ENCODE peak calls at places on chromosome 11, in six cellular contexts. T, W, N, P, I and L are unnamed samples. For H3K9me3, the result is how much of the 10 kb centered on the place peaks cover.

GRCh38 chr11:8019671-8020597 is 32.8 kb downstream of the EIF3F start:
- DNase-seq in I (no peak), W (peak), P (no peak), T (no peak), N (peak), L (no peak)

GRCh38 chr11:8870461-8871282 is 40.3 kb upstream of the AKIP1 start:
- DNase-seq in W (peak), I (peak), P (peak), N (peak), T (peak), L (no peak)

GRCh38 chr11:119207300-119207570 is 1.1 kb downstream of the CBL start:
- DNase-seq in N (no peak), W (no peak), I (no peak), P (no peak), T (peak), L (no peak)

GRCh38 chr11:130738618-130739017 is 177.7 kb downstream of the SNX19 start:
- DNase-seq in W (no peak), P (no peak), T (no peak), N (peak), I (no peak), L (no peak)

GRCh38 chr11:102111011-102111786 is 952 bp downstream of the YAP1 start:
- DNase-seq in P (peak), I (no peak), W (peak), T (peak), N (peak), L (no peak)

GRCh38 chr11:2807801-2808241 is 77.8 kb downstream of the CDKN1C start:
- DNase-seq in I (no peak), N (no peak), T (no peak), W (peak), P (no peak), L (no peak)

GRCh38 chr11:87430821-87431220 is 393.1 kb downstream of the TMEM135 start:
- DNase-seq in T (peak), I (no peak), P (no peak), N (no peak), W (no peak), L (no peak)

GRCh38 chr11:18650859-18651557 is 16.9 kb upstream of the SPTY2D1 start:
- DNase-seq in I (peak), W (no peak), P (peak), T (peak), N (peak), L (no peak)

GRCh38 chr11:19670030-19670761 is 42.4 kb upstream of the NAV2 start:
- DNase-seq in P (no peak), T (no peak), W (no peak), N (peak), I (no peak), L (no peak)

GRCh38 chr11:33089776-33090175 is 50.4 kb downstream of the TCP11L1 start:
- DNase-seq in T (no peak), N (peak), P (no peak), W (no peak), I (peak), L (no peak)

GRCh38 chr11:18394928-18395734 is 768 bp downstream of the LDHA start:
- DNase-seq in P (peak), W (no peak), I (no peak), N (peak), T (no peak), L (no peak)

GRCh38 chr11:47162426-47162825 is 14.3 kb downstream of the ARFGAP2 start:
- DNase-seq in N (no peak), T (peak), P (no peak), W (no peak), I (no peak), L (no peak)

GRCh38 chr11:95256204-95256819 is 25.3 kb upstream of the SESN3 start:
- DNase-seq in T (no peak), W (no peak), N (peak), I (no peak), P (no peak), L (no peak)

GRCh38 chr11:55793321-55793720 is 2.0 kb upstream of the OR5D14 start:
- DNase-seq in T (no peak), I (no peak), W (no peak), N (no peak), P (no peak), L (no peak)
- H3K9me3 ChIP-seq in T (under half), I (under half), W (under half), N (under half), P (under half), L (under half)

GRCh38 chr11:57626895-57627294 is 22.8 kb downstream of the YPEL4 start:
- DNase-seq in N (no peak), T (no peak), I (no peak), P (no peak), W (no peak), L (no peak)
- TF ChIP-seq CTCF in N (no peak), T (no peak), I (no peak), P (no peak), W (no peak), L (no peak)

GRCh38 chr11:58763120-58763490 is 31.4 kb upstream of the GLYAT start:
- DNase-seq in P (no peak), I (no peak), W (no peak), T (no peak), N (no peak), L (no peak)
- H3K9me3 ChIP-seq in P (under half), I (under half), W (under half), T (under half), N (under half), L (under half)

DNA sequence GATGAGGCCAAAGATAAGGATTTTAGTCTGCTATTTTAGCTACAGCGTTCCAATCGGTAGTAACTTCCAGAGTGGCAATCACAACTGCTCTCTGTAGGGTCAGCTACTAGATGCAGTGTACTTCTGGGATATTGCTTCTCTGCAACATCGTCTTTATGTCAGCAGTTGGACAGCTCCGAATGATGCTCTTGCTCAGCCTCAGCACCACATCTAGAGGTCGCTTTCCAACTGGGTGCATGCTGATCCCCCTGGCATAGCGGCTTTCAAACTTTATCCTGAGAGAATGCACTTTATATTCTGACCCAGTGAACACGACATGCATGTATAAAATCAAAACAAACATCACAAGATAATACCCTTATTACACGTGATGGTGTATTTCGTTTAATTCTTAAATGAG is 219.6 kb downstream of the C11orf87 start:
- DNase-seq in P (no peak), W (no peak), I (peak), N (peak), T (no peak), L (no peak)
- TF ChIP-seq CTCF in P (no peak), W (no peak), I (peak), N (peak), T (no peak), L (no peak)

GRCh38 chr11:98153752-98154151 is 867.0 kb upstream of the CNTN5 start:
- DNase-seq in N (no peak), T (no peak), P (no peak), I (no peak), W (no peak), L (no peak)
- H3K9me3 ChIP-seq in N (under half), T (under half), P (under half), I (under half), W (under half), L (under half)